ENCODE peak calls at places on chromosome 14, in nine cellular contexts. Y is hippocampal formation; A is stimulated activated CD4-positive, alpha-beta T cell treated with anti-CD3 and anti-CD28 coated beads, Interleukin-12 subunit alpha, Interleukin-12 subunit beta, amount 100 ng/mL, for 48 hours; V is NCI-H2081; E is HEK293T; H is left colon; L is endodermal cell; P is foreskin fibroblast; J is AG04450. O is an unnamed sample.
A peak's percentile ranks its signal among the peaks of the same experiment; 100 is the strongest.

GRCh38 chr14:102345232-102345631 is 17.5 kb downstream of the CINP start:
- DNase-seq in A (no peak), J (no peak), H (no peak), P (no peak), L (no peak), Y (no peak), E (no peak), V (no peak), O (no peak)

GRCh38 chr14:57533214-57533613 is 39.6 kb upstream of the CCDC198 start:
- DNase-seq in A (no peak), J (no peak), V (peak; percentile 8), H (no peak), P (peak; percentile 5), E (no peak), L (peak; percentile 77), Y (no peak), O (peak; percentile 4)

GRCh38 chr14:70641548-70642312 is at the start of gene TTC9:
- DNase-seq in Y (no peak), A (peak; percentile 26), E (peak; percentile 65), H (no peak), V (peak; percentile 70), P (no peak), L (peak; percentile 80), J (no peak), O (no peak)

GRCh38 chr14:25009891-25010290 is 40.1 kb downstream of the STXBP6 start:
- DNase-seq in J (no peak), P (peak; percentile 13), L (peak; percentile 65), V (no peak), H (no peak), E (no peak), A (no peak), Y (no peak), O (no peak)

GRCh38 chr14:55142466-55142865 is 13.4 kb downstream of the LGALS3 start:
- DNase-seq in P (no peak), A (no peak), Y (no peak), J (no peak), L (no peak), H (no peak), V (peak; percentile 49), E (no peak), O (no peak)

GRCh38 chr14:75254381-75254821 is 24.2 kb upstream of the FOS start:
- DNase-seq in L (no peak), E (no peak), Y (no peak), J (no peak), V (no peak), P (no peak), H (peak; percentile 94), A (no peak), O (no peak)

GRCh38 chr14:74207943-74208342 is 31.3 kb upstream of the VSX2 start:
- DNase-seq in P (no peak), E (no peak), Y (no peak), V (no peak), J (no peak), L (peak; percentile 81), A (no peak), H (no peak), O (no peak)

GRCh38 chr14:36520601-36521525 is 831 bp upstream of the NKX2-1 start:
- DNase-seq in V (peak; percentile 70), J (no peak), L (peak; percentile 89), H (no peak), A (no peak), Y (no peak), E (peak; percentile 68), P (peak; percentile 10), O (no peak)

GRCh38 chr14:28754209-28754985 is 12.2 kb upstream of the FOXG1 start:
- DNase-seq in E (peak; percentile 54), Y (no peak), P (no peak), L (peak; percentile 81), A (no peak), J (no peak), V (peak; percentile 72), H (no peak), O (peak; percentile 19)

GRCh38 chr14:21056520-21057163 is 980 bp upstream of the RNASE8 start:
- DNase-seq in P (peak; percentile 29), E (no peak), A (no peak), V (no peak), Y (no peak), J (no peak), L (no peak), H (peak; percentile 89), O (peak; percentile 64)

GRCh38 chr14:99946652-99947489 is 118.4 kb upstream of the EVL start:
- DNase-seq in E (peak; percentile 79), V (no peak), P (no peak), J (no peak), L (peak; percentile 88), Y (peak; percentile 15), H (no peak), A (peak; percentile 36), O (no peak)

GRCh38 chr14:97580923-97581495 is 783.8 kb downstream of the VRK1 start:
- DNase-seq in H (no peak), V (no peak), A (no peak), P (no peak), E (no peak), J (no peak), L (peak; percentile 78), Y (no peak), O (no peak)

GRCh38 chr14:78245238-78245637 is 75.1 kb downstream of the NRXN3 start:
- DNase-seq in A (no peak), P (no peak), Y (no peak), H (peak; percentile 60), E (no peak), J (no peak), L (no peak), V (no peak), O (no peak)

GRCh38 chr14:33210304-33210703 is 271.6 kb downstream of the NPAS3 start:
- DNase-seq in L (peak; percentile 78), A (no peak), J (no peak), V (no peak), Y (no peak), H (no peak), P (no peak), E (peak; percentile 17), O (no peak)

GRCh38 chr14:59283380-59283779 is 94.9 kb downstream of the DAAM1 start:
- DNase-seq in E (no peak), V (no peak), L (no peak), J (no peak), Y (no peak), P (peak; percentile 59), H (no peak), A (no peak), O (peak; percentile 23)

GRCh38 chr14:20659813-20660395 is 18.4 kb upstream of the OR6S1 start:
- DNase-seq in Y (no peak), V (no peak), A (no peak), P (no peak), E (no peak), H (no peak), L (no peak), J (no peak), O (no peak)

O was measured in GM04504.